ENCODE peak calls at places on chromosomes 4 and X, in ten cellular contexts. C is heart right ventricle, J is pons, S is NT2/D1, H is NCI-H2029, D is caudate nucleus, Q is EH, B is NCI-H146, X is uterus, W is AG08395. Z is an unnamed sample.

GRCh38 chrX:55710701-55711100 is 6.8 kb upstream of the RRAGB start:
- DNase-seq in C (no peak), J (no peak), S (no peak), H (no peak), D (no peak), Q (peak), B (no peak), X (peak), W (peak), Z (no peak)

GRCh38 chrX:123450217-123450616 is 266.1 kb downstream of the GRIA3 start:
- DNase-seq in C (no peak), J (no peak), S (no peak), H (no peak), D (no peak), Q (peak), B (peak), X (no peak), W (no peak), Z (no peak)

GRCh38 chr4:76197971-76198410 is 15.6 kb downstream of the SCARB2 start:
- DNase-seq in C (peak), J (peak), S (no peak), H (peak), D (peak), Q (peak), B (peak), X (peak), W (peak), Z (no peak)

GRCh38 chr4:159747983-159748382 is 645.1 kb downstream of the RAPGEF2 start:
- DNase-seq in C (no peak), J (no peak), S (no peak), H (no peak), D (no peak), Q (no peak), B (no peak), X (no peak), W (no peak), Z (no peak)

GRCh38 chr4:41977709-41978108 is 3.8 kb upstream of the DCAF4L1 start:
- DNase-seq in C (no peak), J (no peak), S (no peak), H (no peak), D (no peak), Q (peak), B (no peak), X (no peak), W (peak), Z (no peak)

GRCh38 chr4:107721436-107722090 is 1.5 kb upstream of the PAPSS1 start:
- DNase-seq in C (peak), J (no peak), S (no peak), H (no peak), D (no peak), Q (no peak), B (peak), X (peak), W (no peak), Z (no peak)

GRCh38 chr4:2510351-2511259 is 25.8 kb upstream of the FAM193A start:
- DNase-seq in C (no peak), J (no peak), S (no peak), H (no peak), D (no peak), Q (no peak), B (no peak), X (no peak), W (no peak), Z (no peak)

GRCh38 chrX:109739625-109740024 is 6.6 kb upstream of the ACSL4 start:
- DNase-seq in C (no peak), J (no peak), S (no peak), H (no peak), D (no peak), Q (no peak), B (no peak), X (no peak), W (no peak), Z (no peak)

GRCh38 chrX:1581132-1581531 is 10.3 kb upstream of the AKAP17A start:
- DNase-seq in C (no peak), J (no peak), S (peak), H (peak), D (no peak), Q (peak), B (peak), X (peak), W (peak), Z (no peak)

GRCh38 chr4:4456351-4456750 is 69.4 kb downstream of the NSG1 start:
- DNase-seq in C (no peak), J (no peak), S (no peak), H (no peak), D (no peak), Q (peak), B (no peak), X (no peak), W (no peak), Z (no peak)

GRCh38 chr4:2891294-2891693 is 47.6 kb downstream of the ADD1 start:
- DNase-seq in C (no peak), J (no peak), S (no peak), H (no peak), D (no peak), Q (peak), B (no peak), X (no peak), W (peak), Z (no peak)

GRCh38 chr4:73092868-73093267 is 23.4 kb upstream of the COX18 start:
- DNase-seq in C (no peak), J (no peak), S (no peak), H (no peak), D (no peak), Q (no peak), B (no peak), X (no peak), W (no peak), Z (no peak)

GRCh38 chr4:6688879-6689505 is 4.7 kb upstream of the S100P start:
- DNase-seq in C (no peak), J (no peak), S (peak), H (no peak), D (no peak), Q (peak), B (no peak), X (no peak), W (peak), Z (peak)

GRCh38 chrX:18424482-18425198 is 768 bp upstream of the CDKL5 start:
- DNase-seq in C (no peak), J (peak), S (no peak), H (no peak), D (peak), Q (peak), B (peak), X (no peak), W (no peak), Z (no peak)

GRCh38 chr4:184102488-184102887 is 115.2 kb downstream of the ENPP6 start:
- DNase-seq in C (no peak), J (no peak), S (no peak), H (no peak), D (no peak), Q (no peak), B (no peak), X (no peak), W (no peak), Z (no peak)

GRCh38 chr4:7815562-7815961 is 124.1 kb downstream of the AFAP1 start:
- DNase-seq in C (no peak), J (no peak), S (no peak), H (no peak), D (no peak), Q (peak), B (no peak), X (no peak), W (peak), Z (no peak)

GRCh38 chr4:143411527-143412480 is 75.1 kb downstream of the GAB1 start:
- DNase-seq in C (no peak), J (peak), S (no peak), H (no peak), D (peak), Q (peak), B (no peak), X (no peak), W (peak), Z (no peak)

GRCh38 chr4:88672987-88673386 is 24.6 kb downstream of the NAP1L5 start:
- DNase-seq in C (no peak), J (peak), S (peak), H (peak), D (no peak), Q (peak), B (no peak), X (no peak), W (no peak), Z (no peak)

GRCh38 chr4:21531048-21531447 is 417.5 kb downstream of the KCNIP4 start:
- DNase-seq in C (no peak), J (no peak), S (no peak), H (no peak), D (no peak), Q (no peak), B (no peak), X (no peak), W (no peak), Z (no peak)

Z was measured in smooth muscle cell of the brain vasculature.